ENCODE peak calls at places on chromosomes 2 and 18, in five cellular contexts. D, O, C, Y and K are unnamed samples.

GRCh38 chr2:219073413-219074129 is 12.8 kb upstream of the IHH start:
- DNase-seq in D (peak), O (peak), C (peak), Y (peak), K (no peak)

GRCh38 chr18:58005036-58005435 is 39.0 kb upstream of the NEDD4L start:
- DNase-seq in D (peak), O (no peak), C (no peak), Y (no peak), K (no peak)

GRCh38 chr18:58998421-58999203 is 133.9 kb downstream of the ZNF532 start:
- DNase-seq in D (peak), O (peak), C (no peak), Y (no peak), K (peak)

GRCh38 chr2:23524261-23524706 is 139.3 kb downstream of the KLHL29 start:
- DNase-seq in D (peak), O (no peak), C (no peak), Y (no peak), K (no peak)

GRCh38 chr18:77164762-77165485 is 32.3 kb upstream of the MBP start:
- DNase-seq in D (no peak), O (no peak), C (no peak), Y (no peak), K (no peak)

GRCh38 chr18:61955644-61956043 is 62.8 kb upstream of the RNF152 start:
- DNase-seq in D (no peak), O (no peak), C (no peak), Y (no peak), K (no peak)

GRCh38 chr18:5066380-5066977 is 130.6 kb downstream of the AKAIN1 start:
- DNase-seq in D (no peak), O (peak), C (no peak), Y (peak), K (no peak)

GRCh38 chr2:12652723-12653122 is 64.0 kb upstream of the TRIB2 start:
- DNase-seq in D (no peak), O (no peak), C (no peak), Y (no peak), K (no peak)

GRCh38 chr2:152251811-152252210 is 76.2 kb upstream of the STAM2 start:
- DNase-seq in D (no peak), O (no peak), C (no peak), Y (no peak), K (no peak)

GRCh38 chr2:159817278-159817677 is 19.3 kb upstream of the CD302 start:
- DNase-seq in D (no peak), O (no peak), C (no peak), Y (no peak), K (no peak)

GRCh38 chr18:8702668-8703067 is 2.7 kb upstream of the MTCL1 start:
- DNase-seq in D (no peak), O (no peak), C (no peak), Y (no peak), K (no peak)

GRCh38 chr18:8705280-8705940 is at the start of gene MTCL1:
- DNase-seq in D (no peak), O (peak), C (no peak), Y (peak), K (no peak)

GRCh38 chr18:8703181-8703638 is 2.1 kb upstream of the MTCL1 start:
- DNase-seq in D (no peak), O (peak), C (no peak), Y (no peak), K (no peak)

GRCh38 chr18:8704361-8705279 is 736 bp upstream of the MTCL1 start:
- DNase-seq in D (peak), O (peak), C (peak), Y (peak), K (peak)

GRCh38 chr18:8703781-8704301 is 1.5 kb upstream of the MTCL1 start:
- DNase-seq in D (no peak), O (no peak), C (no peak), Y (no peak), K (no peak)
- H3K4ac ChIP-seq in D (peak), O (no peak), C (no peak), Y (no peak), K (no peak)

DNA sequence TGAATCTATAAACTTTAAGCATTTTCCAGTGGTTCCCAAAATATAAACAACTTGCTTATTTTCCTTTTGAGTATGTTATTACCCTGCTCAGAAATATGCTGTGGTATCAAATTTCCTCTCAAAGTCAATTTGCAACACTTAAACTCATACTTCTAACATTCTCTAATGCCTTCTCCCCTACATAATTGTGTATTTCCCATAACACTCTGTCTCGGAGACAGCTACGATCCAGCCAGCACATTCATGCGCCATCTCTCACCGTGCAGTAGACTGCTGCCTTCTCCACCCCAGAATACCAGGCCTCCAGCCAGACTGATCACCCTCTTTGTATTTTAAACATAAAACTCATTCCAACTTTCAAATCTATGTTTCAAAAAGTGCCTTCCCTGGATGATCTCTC is 41.8 kb downstream of the TIMM21 start:
- DNase-seq in D (peak), O (no peak), C (no peak), Y (no peak), K (peak)
- H3K4ac ChIP-seq in D (peak), O (no peak), C (no peak), Y (no peak), K (no peak)

DNA sequence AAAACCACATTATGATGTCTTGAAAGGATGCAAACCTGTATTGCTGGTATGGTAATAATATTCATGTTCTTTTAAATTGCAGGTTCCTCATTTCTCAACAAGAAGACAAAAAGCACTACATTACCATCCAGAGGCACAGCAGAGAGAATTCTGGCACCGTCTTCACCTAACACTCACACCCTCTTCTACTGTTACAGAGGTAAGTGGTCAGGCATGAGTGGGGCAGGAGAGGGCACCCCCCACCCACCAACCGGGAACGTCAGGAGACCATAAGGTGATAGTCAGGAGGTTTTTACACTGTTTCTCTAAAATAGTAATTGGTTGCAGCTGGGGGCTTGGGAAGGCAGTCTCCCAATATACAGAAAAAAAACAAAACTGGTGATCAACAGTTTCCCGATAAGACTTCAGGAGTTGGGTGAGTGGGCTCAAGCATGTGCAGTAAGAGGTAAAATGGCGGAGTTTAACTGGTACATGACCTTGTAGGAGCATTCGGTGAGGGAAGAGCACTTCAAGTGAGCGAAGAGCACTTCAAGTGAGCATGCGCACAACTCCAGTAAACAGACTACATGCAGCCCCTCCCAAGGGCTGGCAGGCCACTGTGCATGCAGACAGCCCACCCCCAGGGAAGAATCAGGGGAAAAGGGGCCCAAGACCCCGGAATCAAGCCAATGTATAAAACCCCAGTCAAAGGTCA is 296.6 kb downstream of the PIEZO2 start:
- DNase-seq in D (no peak), O (no peak), C (no peak), Y (no peak), K (no peak)
- H3K4ac ChIP-seq in D (peak), O (no peak), C (no peak), Y (no peak), K (no peak)

DNA sequence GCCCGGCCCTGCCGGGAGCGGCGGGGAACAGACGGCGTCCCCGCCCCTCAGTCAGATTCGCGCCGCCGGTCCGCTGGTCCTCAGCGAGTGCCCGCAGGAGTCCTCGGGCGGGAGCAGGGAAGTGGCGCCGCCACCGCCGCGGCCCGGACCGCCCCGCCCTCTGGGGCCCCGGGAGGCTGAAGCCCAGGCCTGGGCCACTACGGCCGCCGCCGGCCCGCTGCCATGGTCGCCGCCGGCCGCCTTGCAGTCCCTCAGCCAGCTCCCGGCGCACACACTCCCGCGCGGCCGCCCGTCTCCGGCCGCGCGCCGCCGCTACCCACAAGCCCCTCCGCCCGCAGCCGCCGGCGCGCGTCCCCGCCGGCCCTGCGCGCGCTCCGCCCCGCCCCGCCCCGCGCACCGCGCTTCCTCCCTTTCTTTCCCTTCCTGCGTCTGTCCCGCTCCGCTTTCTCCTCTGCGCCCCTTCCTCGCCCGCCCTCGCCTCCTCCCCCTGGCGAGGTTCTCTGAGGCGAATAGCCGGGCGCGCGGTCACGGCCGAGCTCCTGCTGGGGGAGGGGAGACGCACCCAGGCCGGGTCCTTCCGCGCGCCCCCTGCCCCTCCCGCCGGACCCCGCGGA is at the start of gene ROCK2:
- DNase-seq in D (peak), O (peak), C (peak), Y (peak), K (peak)
- H3K4ac ChIP-seq in D (peak), O (peak), C (no peak), Y (no peak), K (peak)

GRCh38 chr2:38184964-38185603 is 109.1 kb upstream of the CYP1B1 start:
- DNase-seq in D (peak), O (no peak), C (no peak), Y (no peak), K (no peak)

GRCh38 chr2:38178556-38179419 is 102.8 kb upstream of the CYP1B1 start:
- DNase-seq in D (peak), O (peak), C (no peak), Y (no peak), K (peak)

GRCh38 chr2:38182518-38183013 is 106.6 kb upstream of the CYP1B1 start:
- DNase-seq in D (no peak), O (no peak), C (no peak), Y (no peak), K (no peak)

GRCh38 chr2:38180754-38181153 is 104.8 kb upstream of the CYP1B1 start:
- DNase-seq in D (no peak), O (no peak), C (no peak), Y (no peak), K (no peak)

DNA sequence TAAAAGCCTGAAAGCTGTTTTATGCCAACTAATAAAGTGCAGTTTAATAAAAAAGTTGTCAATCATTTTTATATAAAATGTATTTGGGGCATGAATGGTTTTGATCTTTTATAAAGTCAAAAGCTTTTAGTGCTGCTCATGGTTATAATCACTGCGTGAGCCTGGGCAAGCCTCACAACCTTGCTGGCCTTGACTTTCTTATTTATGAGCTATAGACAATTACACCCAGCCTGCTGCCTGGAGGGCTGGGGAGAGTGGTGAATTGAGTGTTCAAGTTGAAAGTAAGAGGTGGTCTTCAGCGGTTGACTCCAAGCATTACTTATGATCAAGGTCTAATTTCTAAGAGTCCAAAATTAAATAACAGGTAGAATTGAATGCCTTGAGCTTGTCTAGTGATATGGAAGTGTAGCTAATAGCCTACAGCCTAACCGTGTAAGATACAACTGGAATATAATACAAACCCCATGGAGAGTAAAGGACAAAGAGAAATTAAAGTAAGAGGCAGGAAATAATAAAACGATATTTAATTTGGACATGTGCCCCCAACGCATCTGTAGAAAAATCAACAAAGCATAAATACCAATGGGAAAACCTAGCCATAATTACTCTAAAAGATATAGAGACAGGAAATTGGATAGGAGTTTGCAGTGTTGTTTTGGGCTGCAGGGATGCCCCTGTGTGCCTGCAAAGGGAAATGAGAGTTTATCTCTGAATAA is 106.0 kb upstream of the CYP1B1 start:
- DNase-seq in D (no peak), O (no peak), C (no peak), Y (no peak), K (no peak)
- H3K4ac ChIP-seq in D (no peak), O (no peak), C (no peak), Y (no peak), K (no peak)

DNA sequence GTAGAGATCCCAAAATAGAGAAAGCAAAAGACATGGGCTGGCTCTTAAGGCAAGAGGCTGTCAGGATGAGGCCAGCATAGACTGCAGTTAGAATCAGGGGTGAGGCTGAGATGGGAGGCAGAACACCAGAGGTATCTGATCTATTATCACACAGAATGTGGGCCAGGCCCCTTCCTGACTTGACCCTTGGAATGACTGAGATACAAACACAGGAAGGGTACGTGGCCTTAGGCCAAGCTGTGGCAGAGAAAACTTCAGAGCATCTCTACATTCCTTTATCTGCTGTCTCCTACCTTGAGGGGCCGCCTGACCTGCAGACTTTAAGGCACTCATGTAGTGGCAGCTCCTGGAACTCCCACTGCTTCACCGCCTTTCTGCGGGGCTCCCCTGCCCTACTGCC is 28.4 kb downstream of the TMEM17 start:
- DNase-seq in D (no peak), O (peak), C (no peak), Y (no peak), K (peak)
- H3K4ac ChIP-seq in D (no peak), O (no peak), C (no peak), Y (no peak), K (no peak)